ENCODE peak calls at places on chromosomes 3 and 15, in six cellular contexts. Y is B cell, W is GM12865, K is fibroblast of the aortic adventitia, F is uterus, E is tibial artery. L is an unnamed sample.

GRCh38 chr3:30908466-30909037 is 14.1 kb upstream of the GADL1 start:
- DNase-seq in K (no peak), E (no peak), Y (no peak), F (no peak), W (no peak), L (no peak)

GRCh38 chr15:74676801-74677200 is 19.0 kb downstream of the EDC3 start:
- DNase-seq in Y (no peak), K (no peak), W (no peak), E (no peak), F (no peak), L (no peak)

GRCh38 chr15:39588531-39589192 is 7.8 kb downstream of the THBS1 start:
- DNase-seq in E (no peak), W (no peak), F (no peak), Y (no peak), K (peak), L (no peak)

GRCh38 chr15:64740361-64741170 is 34.8 kb downstream of the RBPMS2 start:
- DNase-seq in Y (no peak), E (peak), K (peak), W (peak), F (peak), L (peak)

GRCh38 chr3:168165390-168166269 is 69.9 kb upstream of the GOLIM4 start:
- DNase-seq in Y (peak), K (peak), F (peak), E (peak), W (peak), L (peak)

GRCh38 chr3:168847293-168847883 is 751.7 kb upstream of the GOLIM4 start:
- DNase-seq in F (no peak), E (no peak), Y (peak), W (peak), K (peak), L (peak)

GRCh38 chr3:124383846-124384483 is 346.3 kb upstream of the UMPS start:
- DNase-seq in Y (no peak), E (no peak), F (no peak), K (no peak), W (no peak), L (no peak)

GRCh38 chr3:100875239-100875638 is 118.0 kb downstream of the ABI3BP start:
- DNase-seq in Y (no peak), W (no peak), F (peak), E (peak), K (peak), L (no peak)

GRCh38 chr3:127141921-127142730 is 50.8 kb upstream of the PRR23E start:
- DNase-seq in E (no peak), Y (no peak), F (no peak), K (no peak), W (no peak), L (no peak)

GRCh38 chr3:10783360-10784346 is 32.4 kb upstream of the SLC6A11 start:
- DNase-seq in Y (peak), K (peak), E (no peak), W (peak), F (no peak), L (peak)

GRCh38 chr3:10389341-10389740 is 68.4 kb upstream of the SEC13 start:
- DNase-seq in F (no peak), K (no peak), E (no peak), Y (no peak), W (no peak), L (no peak)

GRCh38 chr3:65734792-65735191 is 303.9 kb downstream of the MAGI1 start:
- DNase-seq in K (no peak), E (no peak), Y (no peak), F (no peak), W (no peak), L (no peak)

GRCh38 chr3:63385629-63386028 is 107.5 kb downstream of the SYNPR start:
- DNase-seq in W (no peak), Y (no peak), F (no peak), E (no peak), K (no peak), L (no peak)

GRCh38 chr3:197942956-197943556 is 6.9 kb upstream of the RPL35A start:
- DNase-seq in K (peak), Y (peak), W (peak), F (no peak), E (no peak), L (peak)

GRCh38 chr3:178202199-178202598 is 334.0 kb upstream of the KCNMB2 start:
- DNase-seq in F (no peak), Y (no peak), E (no peak), K (no peak), W (no peak), L (no peak)

GRCh38 chr15:68285243-68285980 is 7.9 kb downstream of the FEM1B start:
- DNase-seq in F (no peak), W (no peak), Y (no peak), E (no peak), K (no peak), L (no peak)

GRCh38 chr3:16240229-16241023 is 24.3 kb downstream of the DPH3 start:
- DNase-seq in Y (no peak), F (no peak), W (no peak), E (no peak), K (peak), L (no peak)

GRCh38 chr15:25792128-25792527 is 71.0 kb downstream of the ATP10A start:
- DNase-seq in W (no peak), E (no peak), Y (no peak), K (no peak), F (no peak), L (no peak)

GRCh38 chr3:127589600-127590281 is 792 bp downstream of the TPRA1 start:
- DNase-seq in F (no peak), W (peak), Y (no peak), K (no peak), E (no peak), L (no peak)

GRCh38 chr3:123757281-123757940 is 126.7 kb downstream of the MYLK start:
- DNase-seq in E (peak), F (no peak), Y (no peak), W (no peak), K (no peak), L (no peak)

GRCh38 chr3:152272771-152273242 is 4.1 kb downstream of the MBNL1 start:
- DNase-seq in W (no peak), K (peak), E (no peak), Y (no peak), F (no peak), L (no peak)

GRCh38 chr3:37935756-37936666 is 54.6 kb upstream of the VILL start:
- DNase-seq in W (no peak), E (no peak), Y (no peak), K (peak), F (no peak), L (no peak)

GRCh38 chr15:28969511-28970085 is 83.8 kb downstream of the APBA2 start:
- DNase-seq in Y (no peak), E (no peak), F (no peak), W (no peak), K (no peak), L (no peak)

GRCh38 chr15:31472636-31473383 is 146.2 kb downstream of the KLF13 start:
- DNase-seq in W (peak), F (peak), K (peak), E (no peak), Y (peak), L (peak)

GRCh38 chr15:101637549-101638318 is 14.4 kb downstream of the TM2D3 start:
- DNase-seq in F (no peak), K (no peak), Y (no peak), W (no peak), E (no peak), L (no peak)

DNA sequence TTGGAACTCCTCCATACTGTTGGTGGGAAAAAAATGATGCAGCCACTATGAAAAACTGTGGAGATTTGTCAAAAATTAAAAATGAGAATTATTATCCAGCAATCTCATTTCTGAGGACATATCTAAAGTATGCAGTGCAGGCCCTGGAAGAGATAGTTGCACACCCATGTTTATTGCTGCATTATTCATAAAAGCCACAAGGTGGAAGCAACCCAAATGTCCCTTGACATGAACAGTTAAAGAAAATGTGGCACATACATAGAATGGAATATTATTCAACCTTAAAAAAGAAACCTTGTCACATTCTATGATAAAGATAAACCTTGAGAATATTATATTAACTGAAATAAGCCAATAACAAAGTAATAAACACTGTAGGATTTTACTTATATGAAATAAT is 80.9 kb upstream of the ARHGEF26 start:
- DNase-seq in F (no peak), W (peak), Y (no peak), E (no peak), K (peak), L (no peak)
- TF ChIP-seq CTCF in F (no peak), W (peak), Y (peak), E (no peak), K (peak), L (no peak)

GRCh38 chr3:165519687-165520086 is 317.5 kb downstream of the BCHE start:
- DNase-seq in E (no peak), W (no peak), F (no peak), K (no peak), Y (no peak), L (no peak)

GRCh38 chr3:165526367-165526766 is 310.9 kb downstream of the BCHE start:
- DNase-seq in F (no peak), Y (no peak), K (no peak), W (no peak), E (no peak), L (no peak)

GRCh38 chr3:165521131-165521871 is 315.9 kb downstream of the BCHE start:
- DNase-seq in K (no peak), Y (no peak), W (no peak), F (no peak), E (no peak), L (no peak)

GRCh38 chr3:165523801-165524200 is 313.4 kb downstream of the BCHE start:
- DNase-seq in F (no peak), Y (no peak), W (no peak), K (peak), E (no peak), L (no peak)

DNA sequence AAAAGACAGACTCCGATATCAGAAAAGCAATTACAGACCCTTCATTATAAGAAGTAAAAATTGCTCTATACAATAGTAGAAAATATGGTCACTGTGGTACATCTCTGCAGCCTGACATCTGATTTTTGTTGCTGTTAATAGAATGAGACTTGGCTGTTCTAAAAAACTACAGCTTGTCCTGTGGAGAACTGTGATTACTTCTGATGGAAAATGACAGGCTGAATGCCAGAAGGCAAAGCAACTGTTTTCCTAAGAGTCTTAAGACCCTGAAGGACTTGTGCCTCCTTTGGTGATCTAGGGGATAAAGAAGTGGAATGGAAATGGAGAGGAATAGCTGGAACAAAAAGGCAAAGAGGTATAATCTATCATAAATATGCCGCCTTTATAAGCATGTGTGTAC is 314.9 kb downstream of the BCHE start:
- DNase-seq in Y (no peak), K (no peak), F (no peak), E (no peak), W (no peak), L (no peak)
- TF ChIP-seq CTCF in Y (no peak), K (no peak), F (no peak), E (no peak), W (no peak), L (no peak)

DNA sequence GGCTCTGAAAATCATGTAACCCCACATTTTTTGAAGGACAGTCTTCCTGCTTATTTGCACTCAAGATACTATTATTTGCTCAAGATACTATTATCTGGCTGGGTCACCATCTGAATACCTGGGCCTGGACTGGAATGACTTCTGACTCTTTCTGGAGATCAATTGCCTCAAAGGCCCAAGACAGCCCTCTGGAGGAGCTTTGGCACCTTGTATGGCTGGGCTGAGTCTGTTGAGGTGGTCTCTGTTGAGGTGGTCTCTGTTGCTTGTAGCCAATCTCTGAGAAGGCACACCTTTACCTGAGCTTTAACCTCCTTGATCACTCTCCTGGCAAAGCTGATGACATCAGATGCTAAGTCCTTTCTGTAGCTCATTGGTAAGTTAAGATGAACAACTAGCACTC is 33.0 kb downstream of the SPATA12 start:
- DNase-seq in K (no peak), F (no peak), Y (no peak), W (no peak), E (no peak), L (no peak)
- TF ChIP-seq CTCF in K (no peak), F (no peak), Y (no peak), W (peak), E (no peak), L (no peak)

DNA sequence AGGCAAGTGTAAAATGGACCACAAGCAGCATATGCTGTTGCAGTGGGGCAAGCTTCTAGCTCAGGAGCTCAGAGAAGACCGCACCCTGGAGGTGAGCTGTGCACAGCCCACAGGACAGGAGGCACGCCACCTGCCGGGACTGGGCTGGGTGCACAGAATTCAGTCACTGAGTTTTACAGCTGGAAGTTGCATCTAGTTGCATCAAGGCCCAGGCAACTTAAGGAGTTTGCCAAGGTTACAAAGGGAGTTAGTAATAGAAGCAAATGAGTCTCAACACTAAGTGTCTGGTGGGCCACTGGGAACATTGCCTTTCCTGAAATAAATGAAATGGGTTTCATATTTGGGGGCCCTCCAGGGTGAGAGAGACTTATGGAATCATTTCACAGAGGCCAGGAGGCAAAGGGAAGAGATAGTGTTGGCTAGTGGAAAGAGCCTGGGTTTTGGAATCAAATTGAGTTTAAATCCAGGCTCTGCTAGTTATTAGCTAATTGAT is 36.0 kb upstream of the TIMP4 start:
- DNase-seq in F (no peak), W (peak), Y (peak), E (no peak), K (peak), L (peak)
- TF ChIP-seq CTCF in F (no peak), W (peak), Y (no peak), E (no peak), K (no peak), L (peak)

L was measured in GM13976.